ENCODE peak calls at places on chromosomes 1 and 21, in five cellular contexts. R is left colon; A is stimulated activated CD4-positive, alpha-beta T cell treated with anti-CD3 and anti-CD28 coated beads, Interleukin-15, amount 100 ng/mL, for 24 hours; S is left ventricle myocardium inferior; P is astrocyte. G is an unnamed sample.

GRCh38 chr1:41752514-41753170 is 166.1 kb downstream of the HIVEP3 start:
- DNase-seq in R (no peak), A (peak), S (no peak), P (no peak), G (no peak)

GRCh38 chr1:75861831-75862230 is 65.1 kb downstream of the MSH4 start:
- DNase-seq in R (no peak), A (no peak), S (no peak), P (no peak), G (no peak)

GRCh38 chr1:154386643-154387352 is 18.3 kb upstream of the IL6R start:
- DNase-seq in R (peak), A (peak), S (no peak), P (no peak), G (no peak)

GRCh38 chr1:225156254-225156653 is 226.8 kb downstream of the DNAH14 start:
- DNase-seq in R (no peak), A (peak), S (no peak), P (peak), G (no peak)

GRCh38 chr21:46157987-46158451 is 2.6 kb upstream of the FTCD start:
- DNase-seq in R (no peak), A (peak), S (no peak), P (no peak), G (no peak)

GRCh38 chr1:181149326-181150000 is 61.0 kb downstream of the IER5 start:
- DNase-seq in R (peak), A (peak), S (no peak), P (no peak), G (no peak)

GRCh38 chr1:87331319-87332269 is 2.9 kb downstream of the LMO4 start:
- DNase-seq in R (peak), A (peak), S (peak), P (peak), G (peak)

GRCh38 chr1:156140879-156141707 is 12.3 kb upstream of the SEMA4A start:
- DNase-seq in R (no peak), A (peak), S (no peak), P (no peak), G (no peak)

GRCh38 chr1:23010734-23011449 is 4.8 kb downstream of the TEX46 start:
- DNase-seq in R (no peak), A (no peak), S (no peak), P (peak), G (no peak)

GRCh38 chr21:36859744-36860501 is 106.5 kb downstream of the HLCS start:
- DNase-seq in R (peak), A (peak), S (peak), P (no peak), G (peak)

GRCh38 chr1:221809101-221810029 is 67.5 kb upstream of the DUSP10 start:
- DNase-seq in R (no peak), A (peak), S (no peak), P (peak), G (no peak)

GRCh38 chr1:219837274-219837993 is 90.9 kb downstream of the SLC30A10 start:
- DNase-seq in R (no peak), A (peak), S (no peak), P (peak), G (no peak)

GRCh38 chr1:171754381-171754705 is 12.5 kb upstream of the VAMP4 start:
- DNase-seq in R (no peak), A (no peak), S (no peak), P (peak), G (no peak)

GRCh38 chr1:58726581-58726980 is 26.7 kb upstream of the MYSM1 start:
- DNase-seq in R (no peak), A (no peak), S (no peak), P (no peak), G (no peak)

GRCh38 chr1:220887868-220888664 is 8.8 kb downstream of the HLX start:
- DNase-seq in R (no peak), A (no peak), S (no peak), P (no peak), G (no peak)

GRCh38 chr21:29365636-29366305 is 67.0 kb downstream of the BACH1 start:
- DNase-seq in R (no peak), A (no peak), S (no peak), P (no peak), G (no peak)

GRCh38 chr1:17710889-17711576 is 44.1 kb upstream of the ACTL8 start:
- DNase-seq in R (no peak), A (no peak), S (no peak), P (no peak), G (no peak)

GRCh38 chr21:45299864-45300785 is 12.4 kb upstream of the POFUT2 start:
- DNase-seq in R (peak), A (no peak), S (peak), P (peak), G (peak)

GRCh38 chr21:42317826-42318746 is 2.9 kb upstream of the TFF3 start:
- DNase-seq in R (no peak), A (no peak), S (no peak), P (no peak), G (no peak)

GRCh38 chr21:43332872-43333300 is 94.0 kb downstream of the SIK1 start:
- DNase-seq in R (no peak), A (no peak), S (no peak), P (no peak), G (no peak)

GRCh38 chr1:6317101-6317760 is 56.3 kb upstream of the GPR153 start:
- DNase-seq in R (no peak), A (no peak), S (no peak), P (no peak), G (no peak)

GRCh38 chr1:200990114-200990513 is 33.4 kb downstream of the KIF21B start:
- DNase-seq in R (no peak), A (no peak), S (no peak), P (no peak), G (no peak)

GRCh38 chr1:44689447-44689765 is 14.9 kb downstream of the ARMH1 start:
- DNase-seq in R (no peak), A (no peak), S (no peak), P (no peak), G (no peak)

GRCh38 chr1:180974236-180974635 is 48.4 kb downstream of the STX6 start:
- DNase-seq in R (no peak), A (no peak), S (no peak), P (no peak), G (no peak)

G was measured in lower lobe of right lung.